ENCODE peak calls at places on chromosomes 7 and 10, in eight cellular contexts. O, U, N, V, S, K, T and D are unnamed samples. For H3K27me3, the result is how much of the 10 kb centered on the place peaks cover.

GRCh38 chr7:121278120-121279021 is 50.4 kb upstream of the WNT16 start:
- DNase-seq in N (peak), T (no peak), K (no peak), S (no peak), U (peak), O (no peak), V (no peak), D (no peak)

GRCh38 chr7:3033581-3033980 is 10.1 kb downstream of the CARD11 start:
- DNase-seq in S (no peak), O (no peak), N (no peak), V (no peak), T (no peak), U (no peak), K (no peak), D (no peak)

GRCh38 chr7:155871211-155871610 is 58.9 kb upstream of the SHH start:
- DNase-seq in O (no peak), V (peak), T (no peak), U (no peak), K (no peak), S (no peak), N (no peak), D (no peak)

GRCh38 chr10:4527281-4527960 is 298.6 kb upstream of the AKR1E2 start:
- DNase-seq in T (no peak), K (peak), U (peak), V (no peak), O (no peak), N (no peak), S (no peak), D (no peak)

GRCh38 chr10:94027197-94027596 is 33.5 kb downstream of the PLCE1 start:
- DNase-seq in S (no peak), U (peak), O (no peak), K (no peak), V (no peak), N (no peak), T (no peak), D (no peak)

GRCh38 chr10:131093346-131093745 is 218.2 kb downstream of the TCERG1L start:
- DNase-seq in T (no peak), S (no peak), N (no peak), O (no peak), U (no peak), V (no peak), K (no peak), D (no peak)

GRCh38 chr10:128982179-128982915 is 484.7 kb upstream of the MGMT start:
- DNase-seq in S (no peak), K (no peak), N (no peak), U (no peak), V (no peak), O (no peak), T (no peak), D (no peak)

GRCh38 chr7:8453535-8453934 is 20.1 kb downstream of the NXPH1 start:
- DNase-seq in N (no peak), T (no peak), O (no peak), V (no peak), U (no peak), S (no peak), K (no peak), D (no peak)

GRCh38 chr7:129356176-129356575 is 78.1 kb upstream of the STRIP2 start:
- DNase-seq in T (no peak), O (no peak), N (no peak), U (no peak), K (no peak), V (no peak), S (no peak), D (no peak)

GRCh38 chr7:100612730-100613446 is 548 bp downstream of the MOSPD3 start:
- DNase-seq in V (peak), N (no peak), O (peak), T (no peak), U (no peak), S (no peak), K (no peak), D (peak)

GRCh38 chr10:62866451-62866850 is 50.3 kb upstream of the EGR2 start:
- DNase-seq in O (no peak), V (no peak), K (no peak), N (no peak), U (no peak), S (no peak), T (no peak), D (no peak)

GRCh38 chr10:72688208-72688651 is 3.7 kb upstream of the MCU start:
- DNase-seq in N (no peak), V (no peak), O (no peak), S (peak), U (peak), K (no peak), T (no peak), D (no peak)

GRCh38 chr10:122830965-122831353 is 14.7 kb downstream of the CUZD1 start:
- DNase-seq in N (no peak), T (no peak), S (no peak), K (no peak), U (no peak), O (no peak), V (no peak), D (no peak)
- TF ChIP-seq CTCF in N (no peak), T (no peak), S (no peak), K (no peak), U (no peak), O (no peak), V (no peak), D (no peak)

DNA sequence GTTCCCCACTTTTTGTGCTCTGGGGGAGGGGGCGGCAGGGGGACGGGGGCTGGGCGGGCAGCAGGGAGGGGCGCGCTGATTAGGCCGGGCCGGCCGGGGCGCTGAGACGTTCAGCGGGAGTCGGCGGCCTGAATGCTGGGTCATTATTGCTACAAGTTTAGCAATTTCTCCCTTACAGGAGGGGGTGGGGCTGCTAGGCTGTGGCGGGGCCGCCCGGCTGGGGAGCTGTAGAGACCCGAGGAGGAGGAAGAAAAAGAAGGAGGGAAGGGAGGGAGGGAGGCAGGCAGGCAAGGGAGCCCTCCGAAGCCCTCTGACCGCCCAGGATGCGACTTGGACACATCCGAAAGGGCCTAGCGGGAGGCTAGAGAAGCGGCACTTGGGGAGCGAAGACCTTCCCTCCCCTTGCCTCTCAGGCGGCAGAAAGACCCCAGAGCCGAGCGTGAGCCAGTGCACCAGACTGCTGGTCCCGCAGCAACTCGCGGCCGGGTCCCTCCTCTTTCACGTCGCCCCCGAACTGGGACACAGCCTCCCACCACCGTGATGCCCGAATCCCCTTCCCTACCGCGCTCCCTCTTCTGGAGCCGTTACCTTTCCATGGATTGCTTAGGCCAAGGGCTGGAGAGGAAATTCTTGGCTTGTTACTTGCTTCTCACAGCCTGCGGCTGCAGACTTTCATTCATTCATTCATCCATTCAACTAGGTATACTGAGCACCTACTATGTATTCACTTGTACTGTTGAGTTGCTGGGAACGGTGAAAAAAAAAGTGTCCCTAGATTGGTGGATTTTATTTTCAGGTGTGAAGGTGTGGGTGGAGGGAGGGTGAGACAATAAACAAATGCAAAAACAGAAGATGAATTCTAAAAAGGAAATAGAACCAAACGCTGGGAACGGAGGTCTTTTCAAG is 4.9 kb downstream of the NKX2-3 start:
- DNase-seq in U (no peak), N (no peak), K (no peak), S (no peak), V (peak), O (peak), T (no peak), D (no peak)
- H2AFZ ChIP-seq in U (peak), N (no peak), K (no peak), S (no peak), V (no peak), O (peak), T (no peak), D (no peak)

DNA sequence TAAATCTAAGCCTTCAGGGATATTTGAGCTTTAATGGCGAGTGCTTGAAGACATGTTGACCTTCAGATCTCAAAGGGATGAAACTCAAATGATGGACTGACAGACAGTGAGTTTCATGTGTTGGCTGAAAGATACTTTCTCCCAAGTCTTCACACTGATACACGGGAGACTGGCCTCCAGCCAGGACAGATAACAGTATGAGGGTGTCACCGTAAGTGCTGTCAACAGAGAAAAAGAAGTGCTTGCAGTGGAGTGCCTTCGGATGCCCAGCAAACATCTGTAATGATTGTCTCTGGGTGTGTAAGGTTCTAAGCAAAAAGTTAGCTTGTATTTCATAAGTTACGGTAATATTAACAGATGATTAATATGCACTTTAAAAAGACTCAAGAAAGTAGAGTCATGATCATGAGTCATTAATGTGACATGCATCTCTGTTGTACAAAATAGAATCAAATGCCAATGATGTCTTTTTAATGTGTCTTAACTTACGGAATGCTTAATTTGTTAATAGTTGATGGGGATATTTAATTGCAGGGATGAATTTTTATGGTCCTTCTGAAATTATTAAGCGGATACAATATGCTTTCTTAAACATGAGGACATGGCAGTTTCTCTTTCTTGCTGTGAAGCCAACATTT is 292.3 kb downstream of the GALNT17 start:
- DNase-seq in S (no peak), K (no peak), V (no peak), N (no peak), T (no peak), O (no peak), U (no peak), D (no peak)
- H3K27me3 ChIP-seq in S (under half), K (under half), V (under half), N (under half), T (under half), O (under half), U (under half), D (under half)

GRCh38 chr10:44383749-44384600 is 922 bp downstream of the CXCL12 start:
- DNase-seq in U (peak), O (peak), S (no peak), T (no peak), V (peak), K (no peak), N (no peak), D (no peak)
- TF ChIP-seq CTCF in U (no peak), O (no peak), S (no peak), T (no peak), V (no peak), K (no peak), N (no peak), D (no peak)